ENCODE peak calls at places on chromosome 20, in six cellular contexts. T is A549, M is IMR-90, X is HepG2, Y is SK-N-SH, J is GM12878. O is an unnamed sample.

GRCh38 chr20:40767530-40767924 is 78.5 kb upstream of the MAFB start:
- DNase-seq in M (no peak), T (no peak), J (no peak), Y (no peak), X (no peak), O (no peak)

GRCh38 chr20:8587246-8587645 is 455.2 kb downstream of the PLCB1 start:
- DNase-seq in J (no peak), T (no peak), Y (no peak), M (no peak), X (no peak), O (no peak)

GRCh38 chr20:63255911-63256704 is 1.8 kb upstream of the NKAIN4 start:
- DNase-seq in X (no peak), Y (no peak), T (no peak), M (no peak), J (no peak), O (no peak)

GRCh38 chr20:1720226-1720625 is 62.6 kb upstream of the SIRPG start:
- DNase-seq in Y (no peak), M (no peak), J (no peak), X (no peak), T (no peak), O (no peak)

GRCh38 chr20:39943336-39943735 is 745.7 kb downstream of the MAFB start:
- DNase-seq in Y (no peak), X (no peak), T (no peak), M (no peak), J (no peak), O (no peak)

GRCh38 chr20:17648306-17648646 is 33.8 kb downstream of the RRBP1 start:
- DNase-seq in M (no peak), X (no peak), Y (no peak), J (no peak), T (no peak), O (no peak)

GRCh38 chr20:23059831-23060230 is 10.4 kb upstream of the THBD start:
- DNase-seq in T (no peak), M (no peak), X (no peak), Y (no peak), J (no peak), O (no peak)

GRCh38 chr20:64107736-64108457 is 532 bp upstream of the NPBWR2 start:
- DNase-seq in X (no peak), T (no peak), M (no peak), Y (no peak), J (no peak), O (peak)

GRCh38 chr20:51488331-51488730 is 54.2 kb downstream of the NFATC2 start:
- DNase-seq in M (no peak), X (no peak), Y (no peak), T (no peak), J (no peak), O (no peak)

GRCh38 chr20:23583526-23583925 is 15.2 kb upstream of the CST9L start:
- DNase-seq in M (no peak), T (no peak), X (no peak), Y (no peak), J (no peak), O (no peak)

GRCh38 chr20:45408646-45409213 is 641 bp downstream of the DBNDD2 start:
- DNase-seq in X (no peak), T (no peak), Y (no peak), M (no peak), J (no peak), O (no peak)

GRCh38 chr20:44702776-44703175 is 12.4 kb upstream of the CCN5 start:
- DNase-seq in M (peak), Y (no peak), J (no peak), T (no peak), X (no peak), O (no peak)

GRCh38 chr20:63599396-63600050 is 25.5 kb upstream of the HELZ2 start:
- DNase-seq in T (no peak), M (no peak), Y (no peak), J (no peak), X (no peak), O (no peak)

GRCh38 chr20:46023999-46024398 is 5.0 kb upstream of the SLC12A5 start:
- DNase-seq in Y (no peak), X (no peak), T (no peak), M (no peak), J (no peak), O (no peak)

GRCh38 chr20:33732166-33732970 is 572 bp downstream of the ZNF341 start:
- DNase-seq in J (peak), M (no peak), X (peak), Y (no peak), T (peak), O (peak)
- TF ChIP-seq SMC3 in J (no peak), M (no peak), X (no peak), Y (no peak), T (no peak), O (peak)

GRCh38 chr20:38063911-38064310 is 30.4 kb downstream of the RPRD1B start:
- DNase-seq in M (no peak), X (no peak), J (no peak), Y (no peak), T (no peak), O (no peak)

GRCh38 chr20:38057351-38057972 is 23.9 kb downstream of the RPRD1B start:
- DNase-seq in M (peak), T (peak), J (no peak), X (peak), Y (peak), O (peak)

GRCh38 chr20:38059832-38060231 is 26.3 kb downstream of the RPRD1B start:
- DNase-seq in T (peak), M (no peak), X (peak), J (no peak), Y (no peak), O (no peak)

GRCh38 chr20:38060536-38060935 is 27.0 kb downstream of the RPRD1B start:
- DNase-seq in M (peak), X (no peak), Y (no peak), J (no peak), T (no peak), O (no peak)

GRCh38 chr20:38061109-38061508 is 27.6 kb downstream of the RPRD1B start:
- DNase-seq in M (no peak), J (no peak), T (no peak), Y (no peak), X (no peak), O (no peak)
- TF ChIP-seq SMC3 in M (no peak), J (no peak), T (no peak), Y (no peak), X (no peak), O (no peak)

GRCh38 chr20:37397076-37397953 is 51.4 kb downstream of the SRC start:
- DNase-seq in Y (no peak), J (no peak), X (peak), T (peak), M (no peak), O (peak)

GRCh38 chr20:37395411-37395800 is 49.5 kb downstream of the SRC start:
- DNase-seq in M (no peak), Y (no peak), X (no peak), T (no peak), J (no peak), O (no peak)

GRCh38 chr20:37397954-37398749 is 52.2 kb downstream of the SRC start:
- DNase-seq in T (no peak), M (no peak), X (no peak), Y (no peak), J (no peak), O (no peak)

GRCh38 chr20:37395921-37396519 is 50.1 kb downstream of the SRC start:
- DNase-seq in Y (peak), M (no peak), J (no peak), X (no peak), T (peak), O (no peak)

GRCh38 chr20:37396520-37397075 is 50.7 kb downstream of the SRC start:
- DNase-seq in Y (peak), X (no peak), J (no peak), T (no peak), M (no peak), O (peak)
- TF ChIP-seq SMC3 in Y (no peak), X (no peak), J (no peak), T (no peak), M (no peak), O (no peak)

DNA sequence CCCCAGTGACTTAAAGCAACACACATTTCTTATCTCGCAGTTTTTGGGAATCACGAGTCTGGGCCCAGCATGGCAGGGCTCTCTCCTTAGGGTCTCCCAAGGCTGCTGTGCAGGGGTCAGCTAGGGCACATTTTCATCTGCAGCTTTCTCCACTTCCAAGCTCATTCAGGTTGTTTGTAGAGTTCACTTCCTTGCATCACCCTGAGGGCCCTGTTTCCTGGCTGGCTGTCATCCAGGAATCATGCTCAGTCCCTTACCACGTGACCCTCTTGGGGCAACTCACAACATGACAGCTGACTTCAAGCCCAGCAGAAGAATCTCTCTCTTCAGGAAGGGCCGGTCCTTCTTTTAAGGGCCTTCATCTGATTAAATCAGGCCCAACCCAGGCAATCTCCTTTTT is 21.3 kb downstream of the SNAP25 start:
- DNase-seq in Y (no peak), T (peak), X (peak), J (no peak), M (peak), O (no peak)
- TF ChIP-seq SMC3 in Y (no peak), T (no peak), X (peak), J (no peak), M (no peak), O (no peak)

GRCh38 chr20:5552154-5552553 is 198.0 kb upstream of the SHLD1 start:
- DNase-seq in J (no peak), T (peak), X (no peak), Y (no peak), M (no peak), O (no peak)

GRCh38 chr20:5553194-5553815 is 196.9 kb upstream of the SHLD1 start:
- DNase-seq in X (no peak), J (no peak), Y (no peak), T (no peak), M (no peak), O (no peak)

GRCh38 chr20:5551621-5552020 is 198.6 kb upstream of the SHLD1 start:
- DNase-seq in Y (no peak), M (no peak), J (no peak), X (no peak), T (no peak), O (no peak)

GRCh38 chr20:5559937-5560336 is 190.3 kb upstream of the SHLD1 start:
- DNase-seq in M (no peak), J (no peak), Y (no peak), T (no peak), X (no peak), O (no peak)

DNA sequence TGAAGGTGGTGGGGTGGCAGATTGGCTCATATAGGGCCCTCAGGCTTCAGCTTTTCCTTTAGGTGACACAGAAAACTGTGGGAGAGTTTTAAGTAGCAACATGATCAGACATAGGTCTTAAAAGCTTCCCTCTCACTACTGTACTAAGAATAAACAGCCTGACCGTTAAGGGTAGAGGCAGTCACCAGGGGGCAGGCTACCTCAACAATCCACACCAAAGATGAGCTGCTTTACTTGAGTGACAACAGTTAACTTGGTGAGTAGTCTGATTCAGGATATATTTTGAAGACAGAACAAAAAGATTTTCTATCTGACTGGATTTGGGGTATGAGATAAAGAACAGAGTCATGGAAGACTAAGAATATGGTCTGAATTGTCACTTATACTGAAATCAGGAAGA is 193.1 kb upstream of the SHLD1 start:
- DNase-seq in X (peak), Y (peak), T (peak), J (peak), M (peak), O (peak)
- TF ChIP-seq SMC3 in X (peak), Y (peak), T (peak), J (peak), M (peak), O (peak)

DNA sequence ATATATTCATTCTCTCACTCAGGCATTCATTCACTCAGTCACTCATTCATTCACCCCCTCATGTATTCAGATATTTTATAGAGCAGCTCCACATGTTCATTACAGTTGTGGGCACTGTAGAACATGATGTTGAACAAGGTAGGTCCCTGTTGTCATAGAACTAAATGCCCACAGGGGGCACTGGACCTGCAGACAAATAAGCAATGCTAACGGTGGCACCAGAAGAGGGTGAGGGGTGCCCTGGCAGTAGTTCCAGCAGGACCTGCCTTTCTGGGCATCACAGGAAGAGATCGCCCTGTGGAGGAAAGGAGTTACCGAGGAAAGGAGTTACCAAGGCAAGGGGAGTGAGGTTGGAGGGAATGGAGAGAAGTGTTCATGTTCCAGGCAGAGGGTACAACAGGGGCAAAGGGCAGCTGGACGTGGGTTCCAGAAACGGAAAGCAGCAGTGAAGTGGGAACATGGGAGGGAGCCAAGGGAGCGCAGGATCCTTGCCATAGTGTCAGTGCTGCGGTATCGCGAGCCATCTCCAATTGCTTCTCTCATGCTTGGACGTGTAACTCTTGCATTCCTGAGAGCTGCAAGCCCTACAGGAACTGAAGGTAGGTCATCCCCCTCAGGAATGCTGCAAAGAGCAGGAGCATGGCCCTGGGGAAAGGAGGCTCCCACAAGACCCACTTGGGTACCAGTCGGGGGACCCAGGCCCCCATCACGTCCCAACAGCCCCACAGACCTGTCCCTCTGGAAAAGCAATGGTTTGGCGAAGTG is 128.2 kb downstream of the EDN3 start:
- DNase-seq in Y (no peak), J (no peak), X (peak), T (peak), M (no peak), O (no peak)
- TF ChIP-seq SMC3 in Y (no peak), J (no peak), X (no peak), T (no peak), M (no peak), O (no peak)

DNA sequence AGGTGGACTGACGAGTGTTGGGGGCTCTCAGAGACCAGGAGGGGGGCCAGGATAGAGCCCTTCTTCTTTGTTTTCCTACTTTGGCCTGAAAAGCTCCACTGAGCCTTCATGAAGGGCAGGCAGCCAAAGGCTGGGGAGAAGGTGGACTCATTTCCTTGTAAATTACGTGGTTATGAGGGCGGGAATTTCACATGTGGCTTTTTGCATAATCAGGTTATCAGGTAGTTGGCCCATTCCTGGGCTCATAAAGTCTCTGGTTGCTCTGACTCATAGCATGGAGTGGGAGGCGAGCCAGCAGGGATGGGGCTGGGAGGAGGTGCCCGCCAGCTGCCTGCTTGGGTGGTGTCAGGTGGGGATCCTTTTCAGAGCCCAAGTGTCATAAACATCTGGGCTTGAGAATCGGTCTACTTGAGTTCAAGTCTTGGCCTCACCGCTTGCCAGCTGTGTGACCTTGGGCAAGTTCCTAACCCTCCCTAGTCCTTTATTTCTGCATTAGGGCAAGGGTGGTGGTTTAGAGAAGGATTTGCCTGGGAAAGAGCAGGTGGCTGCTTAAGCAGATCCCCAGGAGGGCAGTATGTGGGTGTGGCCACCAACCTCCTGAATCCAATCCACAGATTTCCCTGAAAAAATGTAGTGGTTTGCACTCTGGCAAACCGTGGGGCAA is 26.5 kb upstream of the RNF24 start:
- DNase-seq in J (no peak), M (peak), Y (no peak), X (no peak), T (peak), O (peak)
- TF ChIP-seq SMC3 in J (no peak), M (no peak), Y (no peak), X (no peak), T (no peak), O (no peak)

GRCh38 chr20:43506238-43506637 is 1.3 kb upstream of the L3MBTL1 start:
- DNase-seq in J (no peak), X (no peak), Y (no peak), T (no peak), M (no peak), O (no peak)

GRCh38 chr20:43508604-43509040 is 1.1 kb downstream of the L3MBTL1 start:
- DNase-seq in M (no peak), X (no peak), T (peak), Y (peak), J (no peak), O (peak)

GRCh38 chr20:43508106-43508505 is 609 bp downstream of the L3MBTL1 start:
- DNase-seq in J (no peak), M (no peak), X (no peak), Y (peak), T (no peak), O (peak)

GRCh38 chr20:43511879-43512278 is 4.4 kb downstream of the L3MBTL1 start:
- DNase-seq in M (no peak), X (no peak), J (no peak), Y (no peak), T (no peak), O (no peak)

DNA sequence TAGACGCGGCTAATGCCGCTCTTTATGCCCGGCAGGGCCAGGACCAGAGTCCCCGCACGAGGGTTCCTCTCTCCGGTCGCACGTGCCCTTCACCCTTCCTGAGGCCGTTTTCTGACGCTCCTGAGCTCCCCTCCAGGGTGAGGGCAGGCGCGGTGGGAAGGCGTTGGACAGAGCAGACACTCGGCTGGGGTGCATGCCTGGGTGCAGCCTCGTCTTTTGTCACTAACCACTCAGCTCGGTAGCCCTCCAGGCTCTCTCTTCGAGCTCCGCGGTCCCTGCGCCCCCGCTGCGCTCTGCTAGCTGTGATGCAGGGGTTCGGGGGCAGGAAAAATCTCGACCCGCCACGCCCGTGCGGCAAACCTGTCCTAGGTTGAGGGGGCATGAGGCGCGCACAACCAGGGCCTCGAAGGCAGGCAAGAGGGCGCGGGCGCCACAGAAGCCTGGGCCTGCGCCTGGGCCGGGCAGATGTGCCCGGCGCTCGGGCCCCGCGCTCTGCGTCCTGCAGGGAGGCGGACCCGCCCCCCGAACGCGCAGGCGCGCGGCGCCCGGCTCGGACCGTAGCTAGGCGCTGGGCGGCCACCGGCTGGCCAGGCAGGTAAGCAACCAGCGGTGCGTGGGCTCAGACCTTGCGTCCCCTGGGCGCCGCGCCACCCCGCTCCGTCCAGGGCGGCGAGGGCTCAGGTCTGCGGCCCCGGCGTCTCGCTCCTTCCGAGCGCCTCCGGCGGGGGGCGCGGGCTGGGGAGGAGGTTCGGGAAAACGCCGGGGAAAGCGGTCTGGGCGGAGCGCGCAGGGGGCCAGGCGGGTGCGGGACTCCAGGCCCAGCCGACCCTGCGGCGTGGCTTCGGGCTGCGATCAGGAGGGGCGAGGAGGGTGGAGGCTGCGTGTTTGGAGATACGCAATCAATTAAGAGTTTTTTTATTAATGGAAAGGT is at the start of gene L3MBTL1:
- DNase-seq in J (no peak), X (peak), M (peak), T (peak), Y (peak), O (peak)
- TF ChIP-seq SMC3 in J (no peak), X (no peak), M (no peak), T (no peak), Y (no peak), O (no peak)